ENCODE peak calls at places on chromosome 4, in five cellular contexts. U is MCF 10A, C is NAMALWA, X is ACHN, N is GDM1. W is an unnamed sample.

GRCh38 chr4:60805500-60806313 is 394.4 kb upstream of the ADGRL3 start:
- DNase-seq in U (peak; percentile 51), C (peak; percentile 55), X (peak; percentile 45), N (no peak), W (no peak)

GRCh38 chr4:14023036-14023435 is 395.5 kb upstream of the BOD1L1 start:
- DNase-seq in U (no peak), C (no peak), X (no peak), N (no peak), W (no peak)

GRCh38 chr4:126560794-126561193 is 1072.0 kb upstream of the INTU start:
- DNase-seq in U (no peak), C (no peak), X (no peak), N (no peak), W (no peak)

GRCh38 chr4:133152801-133153526 is 3.9 kb downstream of the PCDH10 start:
- DNase-seq in U (no peak), C (no peak), X (no peak), N (no peak), W (no peak)

GRCh38 chr4:61958591-61958990 is 758.5 kb downstream of the ADGRL3 start:
- DNase-seq in U (no peak), C (no peak), X (no peak), N (no peak), W (no peak)

GRCh38 chr4:170015285-170015684 is 10.9 kb downstream of the MFAP3L start:
- DNase-seq in U (no peak), C (no peak), X (no peak), N (no peak), W (no peak)

GRCh38 chr4:95410387-95411005 is 138.3 kb downstream of the UNC5C start:
- DNase-seq in U (no peak), C (no peak), X (no peak), N (no peak), W (no peak)

GRCh38 chr4:19958849-19959248 is 292.9 kb upstream of the SLIT2 start:
- DNase-seq in U (no peak), C (no peak), X (no peak), N (no peak), W (no peak)